ENCODE peak calls at places on chromosome 7, in seven cellular contexts. V, G, A, J, D, C and U are unnamed samples.

GRCh38 chr7:45971661-45972175 is 50.6 kb upstream of the IGFBP3 start:
- DNase-seq in J (no peak), V (no peak), D (no peak), G (no peak), A (no peak), C (no peak), U (no peak)

GRCh38 chr7:84190016-84190705 is 4.4 kb downstream of the SEMA3A start:
- DNase-seq in G (no peak), J (no peak), C (no peak), V (no peak), A (no peak), D (no peak), U (no peak)

GRCh38 chr7:148209643-148210042 is 380.9 kb upstream of the C7orf33 start:
- DNase-seq in J (no peak), D (no peak), G (no peak), A (no peak), V (no peak), C (no peak), U (no peak)

GRCh38 chr7:78395298-78396120 is 596.9 kb downstream of the PHTF2 start:
- DNase-seq in G (no peak), V (no peak), A (no peak), C (no peak), J (no peak), D (no peak), U (no peak)

GRCh38 chr7:141362580-141363435 is 188.4 kb upstream of the AGK start:
- DNase-seq in V (peak), J (no peak), C (no peak), D (peak), A (no peak), G (no peak), U (no peak)

GRCh38 chr7:15012135-15012534 is 109.6 kb upstream of the DGKB start:
- DNase-seq in V (no peak), A (no peak), J (no peak), G (no peak), D (no peak), C (no peak), U (no peak)

GRCh38 chr7:47513741-47514241 is 68.1 kb downstream of the TNS3 start:
- DNase-seq in V (peak), A (no peak), G (no peak), C (no peak), J (no peak), D (no peak), U (no peak)

GRCh38 chr7:1225462-1226154 is 7.1 kb upstream of the UNCX start:
- DNase-seq in C (peak), D (no peak), A (no peak), J (peak), V (peak), G (peak), U (no peak)

GRCh38 chr7:101162551-101163280 is 2.7 kb downstream of the VGF start:
- DNase-seq in G (peak), J (no peak), A (peak), D (peak), V (peak), C (no peak), U (no peak)

GRCh38 chr7:35263396-35263795 is 9.5 kb upstream of the TBX20 start:
- DNase-seq in D (no peak), A (no peak), C (no peak), J (no peak), G (no peak), V (no peak), U (no peak)

GRCh38 chr7:157711353-157711888 is 374.6 kb downstream of the DNAJB6 start:
- DNase-seq in J (no peak), C (no peak), A (no peak), D (no peak), V (no peak), G (peak), U (no peak)

GRCh38 chr7:133649593-133649992 is 396.7 kb downstream of the EXOC4 start:
- DNase-seq in D (no peak), G (no peak), V (no peak), C (no peak), A (no peak), J (no peak), U (no peak)

GRCh38 chr7:142440219-142441073 is 182.6 kb upstream of the PRSS58 start:
- DNase-seq in C (no peak), V (peak), G (no peak), D (peak), J (no peak), A (no peak), U (no peak)

GRCh38 chr7:129066290-129067131 is 11.6 kb upstream of the TNPO3 start:
- DNase-seq in A (no peak), D (peak), V (peak), G (no peak), C (no peak), J (no peak), U (no peak)

GRCh38 chr7:148701414-148701813 is 2.7 kb downstream of the CUL1 start:
- DNase-seq in J (no peak), V (no peak), G (no peak), C (no peak), A (no peak), D (peak), U (no peak)

GRCh38 chr7:2529161-2530075 is 9.8 kb downstream of the LFNG start:
- DNase-seq in A (no peak), V (peak), C (no peak), D (peak), J (no peak), G (peak), U (no peak)

GRCh38 chr7:7922684-7923385 is 45.8 kb upstream of the GLCCI1 start:
- DNase-seq in G (no peak), A (no peak), D (no peak), V (no peak), C (no peak), J (no peak), U (no peak)

GRCh38 chr7:112162161-112163020 is 43.8 kb downstream of the DOCK4 start:
- DNase-seq in D (peak), C (no peak), A (peak), V (peak), G (no peak), J (no peak), U (no peak)

GRCh38 chr7:81002471-81002870 is 83.6 kb upstream of the SEMA3C start:
- DNase-seq in C (no peak), J (no peak), A (no peak), G (no peak), V (no peak), D (no peak), U (no peak)

GRCh38 chr7:132893560-132893959 is 188.3 kb downstream of the CHCHD3 start:
- DNase-seq in G (no peak), A (no peak), V (no peak), C (no peak), D (no peak), J (no peak), U (no peak)

GRCh38 chr7:115356139-115356746 is 434.3 kb downstream of the MDFIC start:
- DNase-seq in A (peak), C (no peak), V (peak), J (no peak), D (peak), G (no peak), U (no peak)

GRCh38 chr7:121107923-121108498 is 119.5 kb downstream of the CPED1 start:
- DNase-seq in C (no peak), J (no peak), A (peak), D (peak), V (peak), G (no peak), U (peak)

GRCh38 chr7:22589641-22590141 is 89.7 kb upstream of the STEAP1B start:
- DNase-seq in G (no peak), A (peak), D (peak), C (no peak), V (no peak), J (no peak), U (no peak)

GRCh38 chr7:63968629-63969028 is 30.0 kb upstream of the ZNF722 start:
- DNase-seq in D (no peak), V (no peak), J (no peak), C (no peak), A (no peak), G (no peak), U (no peak)